ENCODE peak calls at places on chromosomes 5 and 9, in four cellular contexts. One of them, this sample, is unnamed.

GRCh38 chr9:80204054-80204453 is 632.3 kb downstream of the TLE4 start:
- DNase-seq in IMR-90: peak
- DNase-seq in PC-9: no peak
- DNase-seq in AG04449: peak
- DNase-seq in this sample: no peak

GRCh38 chr9:132585954-132586829 is 3.8 kb downstream of the BARHL1 start:
- DNase-seq in IMR-90: no peak
- DNase-seq in AG04449: no peak
- DNase-seq in PC-9: peak
- DNase-seq in this sample: no peak

GRCh38 chr9:133742251-133742650 is 4.1 kb upstream of the SARDH start:
- DNase-seq in PC-9: no peak
- DNase-seq in IMR-90: no peak
- DNase-seq in AG04449: no peak
- DNase-seq in this sample: no peak

GRCh38 chr5:127425868-127426267 is 91.6 kb upstream of the PRRC1 start:
- DNase-seq in AG04449: no peak
- DNase-seq in IMR-90: no peak
- DNase-seq in PC-9: no peak
- DNase-seq in this sample: no peak

GRCh38 chr9:121770415-121771273 is 119.2 kb downstream of the DAB2IP start:
- DNase-seq in PC-9: no peak
- DNase-seq in AG04449: peak
- DNase-seq in IMR-90: peak
- DNase-seq in this sample: peak

GRCh38 chr9:22084336-22085035 is 75.4 kb upstream of the CDKN2B start:
- DNase-seq in IMR-90: peak
- DNase-seq in PC-9: peak
- DNase-seq in AG04449: peak
- DNase-seq in this sample: peak

GRCh38 chr5:76855961-76856360 is 6.1 kb downstream of the S100Z start:
- DNase-seq in PC-9: no peak
- DNase-seq in IMR-90: no peak
- DNase-seq in AG04449: no peak
- DNase-seq in this sample: no peak

GRCh38 chr5:165130656-165131055 is 1625.2 kb downstream of the MAT2B start:
- DNase-seq in IMR-90: peak
- DNase-seq in PC-9: no peak
- DNase-seq in AG04449: no peak
- DNase-seq in this sample: no peak

GRCh38 chr5:132821350-132821749 is 8.2 kb downstream of the SOWAHA start:
- DNase-seq in PC-9: no peak
- DNase-seq in IMR-90: no peak
- DNase-seq in AG04449: no peak
- DNase-seq in this sample: no peak

GRCh38 chr9:83007521-83008300 is 55.2 kb downstream of the RASEF start:
- DNase-seq in IMR-90: no peak
- DNase-seq in PC-9: no peak
- DNase-seq in AG04449: no peak
- DNase-seq in this sample: no peak

GRCh38 chr5:151408633-151409243 is 38.7 kb upstream of the SLC36A1 start:
- DNase-seq in PC-9: peak
- DNase-seq in IMR-90: no peak
- DNase-seq in AG04449: no peak
- DNase-seq in this sample: no peak

GRCh38 chr9:5518937-5519319 is 8.6 kb downstream of the PDCD1LG2 start:
- DNase-seq in AG04449: no peak
- DNase-seq in IMR-90: no peak
- DNase-seq in PC-9: no peak
- DNase-seq in this sample: no peak

GRCh38 chr9:21988056-21988990 is 5.9 kb downstream of the CDKN2A start:
- DNase-seq in IMR-90: no peak
- DNase-seq in AG04449: no peak
- DNase-seq in PC-9: no peak
- DNase-seq in this sample: no peak

GRCh38 chr5:178114325-178115135 is 1.2 kb downstream of the N4BP3 start:
- DNase-seq in AG04449: no peak
- DNase-seq in IMR-90: no peak
- DNase-seq in PC-9: no peak
- DNase-seq in this sample: no peak

GRCh38 chr5:92401492-92401891 is 1018.4 kb upstream of the ARRDC3 start:
- DNase-seq in AG04449: no peak
- DNase-seq in PC-9: no peak
- DNase-seq in IMR-90: peak
- DNase-seq in this sample: no peak

GRCh38 chr9:1083325-1083913 is 33.3 kb downstream of the DMRT2 start:
- DNase-seq in PC-9: no peak
- DNase-seq in AG04449: no peak
- DNase-seq in IMR-90: no peak
- DNase-seq in this sample: no peak

GRCh38 chr5:77947051-77947428 is 170.9 kb upstream of the TBCA start:
- DNase-seq in PC-9: no peak
- DNase-seq in AG04449: no peak
- DNase-seq in IMR-90: no peak
- DNase-seq in this sample: no peak

GRCh38 chr9:91837982-91838731 is 111.9 kb downstream of the ROR2 start:
- DNase-seq in PC-9: peak
- DNase-seq in IMR-90: peak
- DNase-seq in AG04449: no peak
- DNase-seq in this sample: no peak

GRCh38 chr9:135480942-135481315 is 1.3 kb downstream of the PPP1R26 start:
- DNase-seq in AG04449: no peak
- DNase-seq in PC-9: no peak
- DNase-seq in IMR-90: no peak
- DNase-seq in this sample: no peak

GRCh38 chr9:84512493-84512892 is 157.0 kb upstream of the NTRK2 start:
- DNase-seq in PC-9: no peak
- DNase-seq in AG04449: no peak
- DNase-seq in IMR-90: no peak
- DNase-seq in this sample: no peak

GRCh38 chr5:103512506-103512905 is 50.1 kb downstream of the NUDT12 start:
- DNase-seq in PC-9: no peak
- DNase-seq in IMR-90: no peak
- DNase-seq in AG04449: no peak
- DNase-seq in this sample: no peak

GRCh38 chr5:150301901-150302300 is 804 bp downstream of the ARSI start:
- DNase-seq in PC-9: no peak
- DNase-seq in IMR-90: no peak
- DNase-seq in AG04449: no peak
- DNase-seq in this sample: no peak
- H3K4me3 ChIP-seq in PC-9: no peak
- H3K4me3 ChIP-seq in IMR-90: peak
- H3K4me3 ChIP-seq in AG04449: peak
- H3K4me3 ChIP-seq in this sample: peak

GRCh38 chr5:54524082-54524481 is 6.5 kb downstream of the SNX18 start:
- DNase-seq in AG04449: no peak
- DNase-seq in IMR-90: no peak
- DNase-seq in PC-9: no peak
- DNase-seq in this sample: no peak

GRCh38 chr5:54525692-54526091 is 8.1 kb downstream of the SNX18 start:
- DNase-seq in PC-9: no peak
- DNase-seq in AG04449: no peak
- DNase-seq in IMR-90: no peak
- DNase-seq in this sample: no peak

GRCh38 chr5:54524704-54525103 is 7.1 kb downstream of the SNX18 start:
- DNase-seq in PC-9: no peak
- DNase-seq in AG04449: no peak
- DNase-seq in IMR-90: no peak
- DNase-seq in this sample: no peak

GRCh38 chr5:54526604-54527359 is 9.2 kb downstream of the SNX18 start:
- DNase-seq in PC-9: no peak
- DNase-seq in AG04449: no peak
- DNase-seq in IMR-90: no peak
- DNase-seq in this sample: no peak

DNA sequence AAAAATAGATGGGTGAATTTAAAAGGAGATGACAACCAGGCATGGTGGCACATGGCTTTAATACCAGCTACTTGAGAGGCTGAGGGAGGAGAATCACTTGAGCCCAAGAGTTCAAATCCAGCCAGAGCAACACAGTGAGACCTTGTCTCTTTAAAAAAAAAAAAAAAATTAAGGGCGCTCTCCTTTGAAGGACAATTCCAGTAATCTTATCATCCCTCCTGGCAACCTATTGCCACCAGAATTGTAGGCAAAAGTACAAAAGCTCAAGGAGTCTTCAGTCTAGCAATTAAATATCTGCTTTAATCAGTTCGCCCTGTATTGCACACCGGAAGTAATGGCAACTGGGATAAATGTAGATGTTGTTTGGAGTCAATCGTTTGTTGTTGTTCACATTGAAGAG is 7.7 kb downstream of the SNX18 start:
- DNase-seq in IMR-90: no peak
- DNase-seq in PC-9: no peak
- DNase-seq in AG04449: no peak
- DNase-seq in this sample: no peak
- H3K4me3 ChIP-seq in IMR-90: no peak
- H3K4me3 ChIP-seq in PC-9: no peak
- H3K4me3 ChIP-seq in AG04449: no peak
- H3K4me3 ChIP-seq in this sample: no peak

DNA sequence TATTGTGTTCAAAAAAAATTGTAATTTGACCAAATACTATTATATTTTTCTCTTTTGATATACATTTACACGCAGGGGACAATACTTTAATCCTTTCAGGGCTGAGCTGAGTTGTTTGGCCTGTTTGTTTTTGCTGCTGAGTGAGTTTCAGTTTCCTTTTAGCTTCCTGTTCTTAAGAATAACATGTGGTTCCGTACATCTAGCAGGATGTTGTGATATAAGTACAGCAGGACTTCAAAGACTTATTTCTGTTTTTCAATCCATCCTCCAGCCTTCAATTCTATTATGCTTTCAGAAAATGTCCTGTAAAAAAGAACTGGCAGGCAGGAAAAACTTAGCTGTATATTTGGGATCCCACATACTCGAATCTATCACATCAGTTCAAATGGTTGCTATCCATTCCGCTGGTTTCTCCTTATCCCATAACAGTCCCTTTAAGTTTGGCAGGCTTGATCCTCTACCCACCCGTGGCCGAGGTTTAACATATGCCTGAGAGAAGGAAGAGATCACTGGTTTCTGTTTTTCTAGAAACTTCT is 1037.3 kb upstream of the ACO1 start:
- DNase-seq in PC-9: no peak
- DNase-seq in IMR-90: no peak
- DNase-seq in AG04449: no peak
- DNase-seq in this sample: peak
- H3K4me3 ChIP-seq in PC-9: no peak
- H3K4me3 ChIP-seq in IMR-90: no peak
- H3K4me3 ChIP-seq in AG04449: no peak
- H3K4me3 ChIP-seq in this sample: no peak

GRCh38 chr5:142316051-142316450 is 8.8 kb downstream of the SPRY4 start:
- DNase-seq in PC-9: no peak
- DNase-seq in IMR-90: peak
- DNase-seq in AG04449: no peak
- DNase-seq in this sample: no peak
- H3K4me3 ChIP-seq in PC-9: no peak
- H3K4me3 ChIP-seq in IMR-90: no peak
- H3K4me3 ChIP-seq in AG04449: no peak
- H3K4me3 ChIP-seq in this sample: no peak

GRCh38 chr5:93574041-93574938 is 6.7 kb downstream of the NR2F1-AS1 start:
- DNase-seq in AG04449: no peak
- DNase-seq in PC-9: no peak
- DNase-seq in IMR-90: no peak
- DNase-seq in this sample: no peak

GRCh38 chr5:93575466-93575865 is 5.6 kb downstream of the NR2F1-AS1 start:
- DNase-seq in AG04449: no peak
- DNase-seq in IMR-90: no peak
- DNase-seq in PC-9: no peak
- DNase-seq in this sample: no peak

GRCh38 chr5:93576015-93576414 is 5.0 kb downstream of the NR2F1-AS1 start:
- DNase-seq in IMR-90: no peak
- DNase-seq in PC-9: no peak
- DNase-seq in AG04449: no peak
- DNase-seq in this sample: no peak

GRCh38 chr5:93573627-93573974 is 7.4 kb downstream of the NR2F1-AS1 start:
- DNase-seq in PC-9: no peak
- DNase-seq in IMR-90: no peak
- DNase-seq in AG04449: no peak
- DNase-seq in this sample: no peak

DNA sequence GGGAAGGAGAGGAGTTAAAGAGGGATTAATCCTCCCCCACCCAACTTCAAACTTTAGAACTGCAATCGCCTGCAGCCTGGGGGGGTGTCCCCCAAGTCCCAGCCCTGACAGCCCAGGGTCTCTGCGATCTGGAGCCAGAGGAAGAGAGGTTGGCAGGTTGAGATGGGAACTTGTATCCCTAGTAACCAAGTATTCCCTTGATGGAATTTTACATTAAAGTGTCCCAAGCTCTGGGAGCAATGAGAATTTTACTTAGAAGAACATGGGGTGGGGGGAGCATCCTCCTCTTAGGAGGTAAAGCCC is 6.1 kb downstream of the NR2F1-AS1 start:
- DNase-seq in IMR-90: no peak
- DNase-seq in AG04449: no peak
- DNase-seq in PC-9: no peak
- DNase-seq in this sample: no peak
- H3K4me3 ChIP-seq in IMR-90: no peak
- H3K4me3 ChIP-seq in AG04449: no peak
- H3K4me3 ChIP-seq in PC-9: no peak
- H3K4me3 ChIP-seq in this sample: no peak

GRCh38 chr9:127183814-127184582 is 61.6 kb upstream of the ANGPTL2 start:
- DNase-seq in IMR-90: peak
- DNase-seq in PC-9: no peak
- DNase-seq in AG04449: no peak
- DNase-seq in this sample: peak
- H3K4me3 ChIP-seq in IMR-90: no peak
- H3K4me3 ChIP-seq in PC-9: no peak
- H3K4me3 ChIP-seq in AG04449: no peak
- H3K4me3 ChIP-seq in this sample: no peak